ENCODE peak calls at places on chromosomes 12 and 14, in seven cellular contexts. One of them, this sample, is unnamed.

GRCh38 chr12:113226696-113227095 is 5.4 kb downstream of the TPCN1 start:
- DNase-seq in fibroblast of lung: no peak
- DNase-seq in LNCaP clone FGC: no peak
- DNase-seq in heart right ventricle: no peak
- DNase-seq in AG09309: no peak
- DNase-seq in HFF-Myc: no peak
- DNase-seq in heart left ventricle: peak
- DNase-seq in this sample: no peak

GRCh38 chr12:121776190-121777098 is 17.0 kb downstream of the RHOF start:
- DNase-seq in fibroblast of lung: no peak
- DNase-seq in LNCaP clone FGC: no peak
- DNase-seq in heart right ventricle: peak
- DNase-seq in AG09309: no peak
- DNase-seq in HFF-Myc: no peak
- DNase-seq in heart left ventricle: peak
- DNase-seq in this sample: peak

GRCh38 chr14:89303452-89304435 is 113.3 kb downstream of the FOXN3 start:
- DNase-seq in fibroblast of lung: peak
- DNase-seq in LNCaP clone FGC: no peak
- DNase-seq in heart right ventricle: peak
- DNase-seq in AG09309: peak
- DNase-seq in HFF-Myc: peak
- DNase-seq in heart left ventricle: peak
- DNase-seq in this sample: peak

GRCh38 chr12:27083861-27084271 is 1.5 kb upstream of the C12orf71 start:
- DNase-seq in fibroblast of lung: peak
- DNase-seq in LNCaP clone FGC: no peak
- DNase-seq in heart right ventricle: peak
- DNase-seq in AG09309: peak
- DNase-seq in HFF-Myc: peak
- DNase-seq in heart left ventricle: no peak
- DNase-seq in this sample: peak

GRCh38 chr14:51356381-51356780 is 116.3 kb downstream of the TMX1 start:
- DNase-seq in fibroblast of lung: no peak
- DNase-seq in LNCaP clone FGC: no peak
- DNase-seq in heart right ventricle: no peak
- DNase-seq in AG09309: no peak
- DNase-seq in HFF-Myc: no peak
- DNase-seq in heart left ventricle: no peak
- DNase-seq in this sample: no peak

GRCh38 chr14:51094282-51094821 is 553 bp downstream of the TRIM9 start:
- DNase-seq in fibroblast of lung: peak
- DNase-seq in LNCaP clone FGC: no peak
- DNase-seq in heart right ventricle: no peak
- DNase-seq in AG09309: no peak
- DNase-seq in HFF-Myc: no peak
- DNase-seq in heart left ventricle: peak
- DNase-seq in this sample: no peak

GRCh38 chr12:88529531-88530488 is 50.5 kb downstream of the KITLG start:
- DNase-seq in fibroblast of lung: peak
- DNase-seq in LNCaP clone FGC: peak
- DNase-seq in heart right ventricle: no peak
- DNase-seq in AG09309: no peak
- DNase-seq in HFF-Myc: no peak
- DNase-seq in heart left ventricle: no peak
- DNase-seq in this sample: no peak

GRCh38 chr12:91226951-91227350 is 44.3 kb upstream of the DCN start:
- DNase-seq in fibroblast of lung: no peak
- DNase-seq in LNCaP clone FGC: no peak
- DNase-seq in heart right ventricle: no peak
- DNase-seq in AG09309: no peak
- DNase-seq in HFF-Myc: no peak
- DNase-seq in heart left ventricle: no peak
- DNase-seq in this sample: no peak

GRCh38 chr12:104618691-104619090 is 161.9 kb downstream of the CHST11 start:
- DNase-seq in fibroblast of lung: no peak
- DNase-seq in LNCaP clone FGC: no peak
- DNase-seq in heart right ventricle: no peak
- DNase-seq in AG09309: no peak
- DNase-seq in HFF-Myc: no peak
- DNase-seq in heart left ventricle: no peak
- DNase-seq in this sample: peak

GRCh38 chr14:99566390-99567354 is 37.3 kb downstream of the CCDC85C start:
- DNase-seq in fibroblast of lung: no peak
- DNase-seq in LNCaP clone FGC: no peak
- DNase-seq in heart right ventricle: no peak
- DNase-seq in AG09309: no peak
- DNase-seq in HFF-Myc: no peak
- DNase-seq in heart left ventricle: no peak
- DNase-seq in this sample: no peak

GRCh38 chr12:53287741-53288216 is 7.6 kb upstream of the PFDN5 start:
- DNase-seq in fibroblast of lung: peak
- DNase-seq in LNCaP clone FGC: no peak
- DNase-seq in heart right ventricle: peak
- DNase-seq in AG09309: no peak
- DNase-seq in HFF-Myc: no peak
- DNase-seq in heart left ventricle: peak
- DNase-seq in this sample: peak

GRCh38 chr12:5546616-5547015 is 114.7 kb downstream of the NTF3 start:
- DNase-seq in fibroblast of lung: peak
- DNase-seq in LNCaP clone FGC: no peak
- DNase-seq in heart right ventricle: no peak
- DNase-seq in AG09309: peak
- DNase-seq in HFF-Myc: no peak
- DNase-seq in heart left ventricle: no peak
- DNase-seq in this sample: no peak

GRCh38 chr12:100539209-100539608 is 34.3 kb upstream of the GAS2L3 start:
- DNase-seq in fibroblast of lung: peak
- DNase-seq in LNCaP clone FGC: peak
- DNase-seq in heart right ventricle: peak
- DNase-seq in AG09309: no peak
- DNase-seq in HFF-Myc: no peak
- DNase-seq in heart left ventricle: no peak
- DNase-seq in this sample: peak

GRCh38 chr12:20220339-20220738 is 148.0 kb upstream of the PDE3A start:
- DNase-seq in fibroblast of lung: peak
- DNase-seq in LNCaP clone FGC: peak
- DNase-seq in heart right ventricle: no peak
- DNase-seq in AG09309: no peak
- DNase-seq in HFF-Myc: peak
- DNase-seq in heart left ventricle: no peak
- DNase-seq in this sample: peak

GRCh38 chr14:95250126-95250824 is 69.4 kb downstream of the CLMN start:
- DNase-seq in fibroblast of lung: no peak
- DNase-seq in LNCaP clone FGC: no peak
- DNase-seq in heart right ventricle: no peak
- DNase-seq in AG09309: no peak
- DNase-seq in HFF-Myc: no peak
- DNase-seq in heart left ventricle: no peak
- DNase-seq in this sample: no peak

GRCh38 chr12:121216102-121216501 is 6.2 kb downstream of the P2RX4 start:
- DNase-seq in fibroblast of lung: no peak
- DNase-seq in LNCaP clone FGC: no peak
- DNase-seq in heart right ventricle: no peak
- DNase-seq in AG09309: no peak
- DNase-seq in HFF-Myc: no peak
- DNase-seq in heart left ventricle: no peak
- DNase-seq in this sample: no peak

GRCh38 chr14:67441672-67442071 is 29.7 kb upstream of the PLEK2 start:
- DNase-seq in fibroblast of lung: no peak
- DNase-seq in LNCaP clone FGC: no peak
- DNase-seq in heart right ventricle: peak
- DNase-seq in AG09309: no peak
- DNase-seq in HFF-Myc: no peak
- DNase-seq in heart left ventricle: no peak
- DNase-seq in this sample: no peak

GRCh38 chr14:105015905-105016304 is 5.0 kb downstream of the CDCA4 start:
- DNase-seq in fibroblast of lung: no peak
- DNase-seq in LNCaP clone FGC: no peak
- DNase-seq in heart right ventricle: no peak
- DNase-seq in AG09309: no peak
- DNase-seq in HFF-Myc: no peak
- DNase-seq in heart left ventricle: no peak
- DNase-seq in this sample: no peak

GRCh38 chr14:92933481-92933880 is 10.5 kb downstream of the CHGA start:
- DNase-seq in fibroblast of lung: no peak
- DNase-seq in LNCaP clone FGC: no peak
- DNase-seq in heart right ventricle: no peak
- DNase-seq in AG09309: no peak
- DNase-seq in HFF-Myc: no peak
- DNase-seq in heart left ventricle: no peak
- DNase-seq in this sample: no peak

GRCh38 chr12:77734489-77734888 is 96.2 kb upstream of the NAV3 start:
- DNase-seq in fibroblast of lung: peak
- DNase-seq in LNCaP clone FGC: no peak
- DNase-seq in heart right ventricle: no peak
- DNase-seq in AG09309: peak
- DNase-seq in HFF-Myc: no peak
- DNase-seq in heart left ventricle: no peak
- DNase-seq in this sample: peak

GRCh38 chr12:106284294-106285105 is 18.0 kb upstream of the TCP11L2 start:
- DNase-seq in fibroblast of lung: peak
- DNase-seq in LNCaP clone FGC: peak
- DNase-seq in heart right ventricle: no peak
- DNase-seq in AG09309: no peak
- DNase-seq in HFF-Myc: no peak
- DNase-seq in heart left ventricle: no peak
- DNase-seq in this sample: no peak

GRCh38 chr14:104554088-104554607 is 25.4 kb upstream of the C14orf180 start:
- DNase-seq in fibroblast of lung: no peak
- DNase-seq in LNCaP clone FGC: no peak
- DNase-seq in heart right ventricle: no peak
- DNase-seq in AG09309: no peak
- DNase-seq in HFF-Myc: no peak
- DNase-seq in heart left ventricle: peak
- DNase-seq in this sample: no peak

GRCh38 chr14:70871863-70872677 is 35.2 kb upstream of the PCNX1 start:
- DNase-seq in fibroblast of lung: no peak
- DNase-seq in LNCaP clone FGC: no peak
- DNase-seq in heart right ventricle: no peak
- DNase-seq in AG09309: no peak
- DNase-seq in HFF-Myc: no peak
- DNase-seq in heart left ventricle: no peak
- DNase-seq in this sample: no peak

GRCh38 chr12:27618836-27619235 is 77.4 kb upstream of the REP15 start:
- DNase-seq in fibroblast of lung: peak
- DNase-seq in LNCaP clone FGC: no peak
- DNase-seq in heart right ventricle: no peak
- DNase-seq in AG09309: no peak
- DNase-seq in HFF-Myc: no peak
- DNase-seq in heart left ventricle: no peak
- DNase-seq in this sample: no peak

GRCh38 chr12:130960787-130961186 is 7.1 kb downstream of the ADGRD1 start:
- DNase-seq in fibroblast of lung: no peak
- DNase-seq in LNCaP clone FGC: no peak
- DNase-seq in heart right ventricle: no peak
- DNase-seq in AG09309: no peak
- DNase-seq in HFF-Myc: no peak
- DNase-seq in heart left ventricle: no peak
- DNase-seq in this sample: no peak

GRCh38 chr14:81474685-81475324 is 58.8 kb downstream of the SEL1L start:
- DNase-seq in fibroblast of lung: no peak
- DNase-seq in LNCaP clone FGC: no peak
- DNase-seq in heart right ventricle: no peak
- DNase-seq in AG09309: no peak
- DNase-seq in HFF-Myc: no peak
- DNase-seq in heart left ventricle: no peak
- DNase-seq in this sample: no peak
- H3K4me3 ChIP-seq in fibroblast of lung: no peak
- H3K4me3 ChIP-seq in LNCaP clone FGC: no peak
- H3K4me3 ChIP-seq in heart right ventricle: no peak
- H3K4me3 ChIP-seq in AG09309: no peak
- H3K4me3 ChIP-seq in HFF-Myc: no peak
- H3K4me3 ChIP-seq in heart left ventricle: no peak
- H3K4me3 ChIP-seq in this sample: no peak

DNA sequence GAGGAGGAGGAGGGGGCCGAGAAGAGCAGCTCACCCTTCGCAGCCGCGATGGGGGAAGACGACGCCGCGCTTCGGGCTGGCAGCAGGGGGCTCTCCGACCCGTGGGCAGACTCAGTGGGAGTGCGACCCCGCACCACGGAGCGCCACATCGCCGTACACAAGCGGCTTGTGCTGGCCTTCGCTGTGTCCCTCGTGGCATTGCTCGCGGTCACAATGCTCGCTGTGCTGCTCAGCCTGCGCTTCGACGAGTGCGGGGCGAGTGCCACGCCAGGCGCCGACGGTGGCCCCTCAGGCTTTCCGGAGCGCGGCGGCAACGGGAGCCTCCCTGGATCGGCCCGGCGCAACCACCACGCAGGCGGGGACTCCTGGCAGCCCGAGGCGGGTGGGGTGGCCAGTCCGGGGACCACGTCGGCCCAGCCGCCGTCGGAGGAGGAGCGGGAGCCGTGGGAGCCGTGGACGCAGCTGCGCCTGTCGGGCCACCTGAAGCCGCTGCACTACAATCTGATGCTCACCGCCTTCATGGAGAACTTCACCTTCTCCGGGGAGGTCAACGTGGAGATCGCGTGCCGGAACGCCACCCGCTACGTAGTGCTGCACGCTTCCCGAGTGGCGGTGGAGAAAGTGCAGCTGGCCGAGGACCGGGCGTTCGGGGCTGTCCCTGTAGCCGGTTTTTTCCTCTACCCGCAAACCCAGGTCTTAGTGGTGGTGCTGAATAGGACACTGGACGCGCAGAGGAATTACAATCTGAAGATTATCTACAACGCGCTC is 745 bp downstream of the TRHDE start:
- DNase-seq in fibroblast of lung: peak
- DNase-seq in LNCaP clone FGC: no peak
- DNase-seq in heart right ventricle: no peak
- DNase-seq in AG09309: no peak
- DNase-seq in HFF-Myc: no peak
- DNase-seq in heart left ventricle: no peak
- DNase-seq in this sample: no peak
- TF ChIP-seq CTCF in fibroblast of lung: no peak
- TF ChIP-seq CTCF in LNCaP clone FGC: no peak
- TF ChIP-seq CTCF in heart right ventricle: no peak
- TF ChIP-seq CTCF in AG09309: no peak
- TF ChIP-seq CTCF in HFF-Myc: no peak
- TF ChIP-seq CTCF in heart left ventricle: no peak
- TF ChIP-seq CTCF in this sample: no peak

GRCh38 chr14:73462078-73462715 is 3.9 kb upstream of the NUMB start:
- DNase-seq in fibroblast of lung: peak
- DNase-seq in LNCaP clone FGC: peak
- DNase-seq in heart right ventricle: peak
- DNase-seq in AG09309: no peak
- DNase-seq in HFF-Myc: no peak
- DNase-seq in heart left ventricle: peak
- DNase-seq in this sample: peak
- H3K4me3 ChIP-seq in fibroblast of lung: peak
- H3K4me3 ChIP-seq in LNCaP clone FGC: no peak
- H3K4me3 ChIP-seq in heart right ventricle: peak
- H3K4me3 ChIP-seq in AG09309: no peak
- H3K4me3 ChIP-seq in HFF-Myc: no peak
- H3K4me3 ChIP-seq in heart left ventricle: no peak
- H3K4me3 ChIP-seq in this sample: peak

DNA sequence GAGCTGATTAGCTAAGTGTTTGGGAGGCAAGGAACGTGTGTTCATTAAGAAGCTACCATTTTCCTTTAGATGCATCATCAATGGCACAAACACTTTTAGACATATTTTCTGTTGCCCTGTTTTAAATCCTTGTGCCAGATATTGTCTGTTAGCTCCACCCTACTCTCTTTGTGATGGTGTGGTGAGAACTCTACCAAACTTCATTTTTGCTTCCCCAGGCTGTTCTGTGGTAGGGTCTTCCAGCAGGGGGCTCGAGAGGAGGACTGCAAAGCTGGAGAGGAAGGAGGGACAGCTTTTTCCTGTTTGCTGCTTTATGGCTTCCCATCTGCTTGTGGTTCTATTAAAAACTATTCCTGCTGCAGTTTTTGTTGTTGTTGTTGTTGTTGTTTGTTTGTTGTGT is 23.8 kb upstream of the STRAP start:
- DNase-seq in fibroblast of lung: no peak
- DNase-seq in LNCaP clone FGC: no peak
- DNase-seq in heart right ventricle: no peak
- DNase-seq in AG09309: no peak
- DNase-seq in HFF-Myc: no peak
- DNase-seq in heart left ventricle: no peak
- DNase-seq in this sample: no peak
- TF ChIP-seq CTCF in fibroblast of lung: no peak
- TF ChIP-seq CTCF in LNCaP clone FGC: no peak
- TF ChIP-seq CTCF in heart right ventricle: no peak
- TF ChIP-seq CTCF in AG09309: no peak
- TF ChIP-seq CTCF in HFF-Myc: peak
- TF ChIP-seq CTCF in heart left ventricle: no peak
- TF ChIP-seq CTCF in this sample: no peak